ENCODE peak calls at places on chromosomes 3 and 15, in ten cellular contexts. R is GDM1; Z is CD8-positive, alpha-beta T cell; K is NCI-H774; U is uterus; V is NCI-H1436; P is activated CD4-positive, alpha-beta T cell treated with anti-CD3 and anti-CD28 coated beads for 24 hours; S is omental fat pad; N is HCT116; O is amniotic stem cell. Y is an unnamed sample.

GRCh38 chr15:89836255-89837133 is 21.8 kb upstream of the ANPEP start:
- DNase-seq in R (no peak), Z (no peak), K (no peak), U (no peak), V (no peak), P (no peak), S (no peak), N (no peak), O (peak), Y (no peak)

GRCh38 chr3:16243706-16244490 is 20.8 kb downstream of the DPH3 start:
- DNase-seq in R (no peak), Z (no peak), K (no peak), U (no peak), V (no peak), P (no peak), S (no peak), N (no peak), O (no peak), Y (no peak)

GRCh38 chr3:160154033-160154432 is 71.2 kb upstream of the C3orf80 start:
- DNase-seq in R (no peak), Z (no peak), K (no peak), U (no peak), V (no peak), P (no peak), S (no peak), N (no peak), O (no peak), Y (no peak)

GRCh38 chr15:68298882-68299381 is 21.4 kb downstream of the FEM1B start:
- DNase-seq in R (no peak), Z (no peak), K (no peak), U (no peak), V (no peak), P (no peak), S (no peak), N (no peak), O (no peak), Y (no peak)

GRCh38 chr3:195388380-195388779 is 54.4 kb downstream of the ACAP2 start:
- DNase-seq in R (no peak), Z (no peak), K (no peak), U (no peak), V (no peak), P (no peak), S (no peak), N (no peak), O (no peak), Y (no peak)

GRCh38 chr3:10925436-10926260 is 66.9 kb upstream of the SLC6A1 start:
- DNase-seq in R (no peak), Z (no peak), K (no peak), U (no peak), V (no peak), P (no peak), S (no peak), N (no peak), O (no peak), Y (no peak)

GRCh38 chr15:60374628-60375081 is 23.1 kb downstream of the ANXA2 start:
- DNase-seq in R (no peak), Z (no peak), K (peak), U (no peak), V (peak), P (no peak), S (no peak), N (peak), O (peak), Y (no peak)

GRCh38 chr15:33908396-33908795 is 59.9 kb upstream of the CHRM5 start:
- DNase-seq in R (no peak), Z (no peak), K (no peak), U (no peak), V (no peak), P (no peak), S (no peak), N (no peak), O (no peak), Y (no peak)

GRCh38 chr3:184680411-184680990 is 31.4 kb downstream of the MAGEF1 start:
- DNase-seq in R (no peak), Z (no peak), K (no peak), U (no peak), V (no peak), P (no peak), S (no peak), N (no peak), O (no peak), Y (no peak)

GRCh38 chr3:187739125-187739560 is 6.1 kb downstream of the BCL6 start:
- DNase-seq in R (no peak), Z (peak), K (peak), U (no peak), V (no peak), P (no peak), S (no peak), N (no peak), O (no peak), Y (peak)

GRCh38 chr3:13884851-13885703 is 5.2 kb upstream of the WNT7A start:
- DNase-seq in R (no peak), Z (peak), K (peak), U (no peak), V (peak), P (no peak), S (no peak), N (peak), O (no peak), Y (peak)

GRCh38 chr15:99956022-99956775 is 223.0 kb upstream of the LYSMD4 start:
- DNase-seq in R (no peak), Z (no peak), K (no peak), U (no peak), V (no peak), P (no peak), S (no peak), N (no peak), O (no peak), Y (no peak)

GRCh38 chr15:34851751-34852150 is 56.4 kb upstream of the ACTC1 start:
- DNase-seq in R (no peak), Z (no peak), K (no peak), U (no peak), V (no peak), P (no peak), S (no peak), N (no peak), O (no peak), Y (no peak)

GRCh38 chr15:27057904-27058645 is 87.1 kb downstream of the GABRG3 start:
- DNase-seq in R (no peak), Z (no peak), K (no peak), U (no peak), V (no peak), P (no peak), S (no peak), N (no peak), O (no peak), Y (no peak)

GRCh38 chr3:20141841-20142240 is 44.2 kb downstream of the SGO1 start:
- DNase-seq in R (no peak), Z (no peak), K (peak), U (peak), V (no peak), P (no peak), S (no peak), N (no peak), O (no peak), Y (no peak)

GRCh38 chr3:179608931-179609720 is 4.5 kb downstream of the NDUFB5 start:
- DNase-seq in R (no peak), Z (no peak), K (no peak), U (no peak), V (no peak), P (no peak), S (no peak), N (no peak), O (no peak), Y (peak)

GRCh38 chr15:79505956-79506355 is 73.8 kb downstream of the MINAR1 start:
- DNase-seq in R (no peak), Z (no peak), K (no peak), U (no peak), V (no peak), P (no peak), S (no peak), N (no peak), O (no peak), Y (no peak)

GRCh38 chr3:52061116-52061910 is 4.9 kb upstream of the DUSP7 start:
- DNase-seq in R (no peak), Z (no peak), K (no peak), U (no peak), V (no peak), P (no peak), S (no peak), N (no peak), O (no peak), Y (no peak)

GRCh38 chr3:67957268-67957667 is 302.9 kb upstream of the SUCLG2 start:
- DNase-seq in R (no peak), Z (no peak), K (no peak), U (no peak), V (no peak), P (no peak), S (no peak), N (no peak), O (no peak), Y (no peak)

GRCh38 chr3:112504123-112504522 is 4.9 kb upstream of the BTLA start:
- DNase-seq in R (no peak), Z (no peak), K (no peak), U (no peak), V (no peak), P (no peak), S (no peak), N (no peak), O (no peak), Y (no peak)

GRCh38 chr3:195913382-195913781 is 5.0 kb upstream of the TNK2 start:
- DNase-seq in R (no peak), Z (no peak), K (no peak), U (no peak), V (no peak), P (no peak), S (no peak), N (no peak), O (no peak), Y (no peak)

GRCh38 chr15:60115579-60116415 is 111.7 kb downstream of the FOXB1 start:
- DNase-seq in R (no peak), Z (no peak), K (no peak), U (no peak), V (no peak), P (no peak), S (no peak), N (no peak), O (no peak), Y (no peak)

GRCh38 chr15:28006116-28006911 is 92.8 kb downstream of the OCA2 start:
- DNase-seq in R (no peak), Z (no peak), K (no peak), U (no peak), V (no peak), P (no peak), S (no peak), N (no peak), O (no peak), Y (no peak)

GRCh38 chr3:38843898-38844297 is 27.9 kb upstream of the SCN10A start:
- DNase-seq in R (peak), Z (no peak), K (no peak), U (no peak), V (no peak), P (no peak), S (no peak), N (peak), O (peak), Y (no peak)

GRCh38 chr3:96264701-96265100 is 549.7 kb upstream of the EPHA6 start:
- DNase-seq in R (no peak), Z (no peak), K (no peak), U (no peak), V (no peak), P (no peak), S (no peak), N (no peak), O (no peak), Y (no peak)

GRCh38 chr3:37768107-37768809 is 93.4 kb upstream of the CTDSPL start:
- DNase-seq in R (no peak), Z (no peak), K (no peak), U (no peak), V (no peak), P (no peak), S (no peak), N (no peak), O (no peak), Y (no peak)

GRCh38 chr3:20125912-20126311 is 60.1 kb downstream of the SGO1 start:
- DNase-seq in R (no peak), Z (no peak), K (no peak), U (no peak), V (no peak), P (no peak), S (no peak), N (no peak), O (no peak), Y (no peak)

GRCh38 chr15:58269455-58270414 is 131.6 kb downstream of the AQP9 start:
- DNase-seq in R (peak), Z (peak), K (peak), U (no peak), V (peak), P (no peak), S (no peak), N (peak), O (peak), Y (no peak)

GRCh38 chr3:160401301-160402095 is 2.0 kb downstream of the SMC4 start:
- DNase-seq in R (no peak), Z (no peak), K (no peak), U (no peak), V (no peak), P (no peak), S (no peak), N (no peak), O (peak), Y (no peak)

Y was measured in activated T-helper 2 cell treated with anti-CD3 and anti-CD28 coated beads, Interferon-gamma antibody, Interleukin-2, Interleukin-4, amounts not matched to agents 10 μg/mL and 5 μg/mL and 100 μg/mL, durations not matched to agents 14 hours and 24 hours and 36 hours.